ENCODE peak calls at places on chromosomes 7 and 10, in eight cellular contexts. C is upper lobe of left lung; U is body of pancreas; R is fibroblast of pulmonary artery; Q is esophagus squamous epithelium; P is astrocyte of the cerebellum; E is MCF 10A; I is CD4-positive, alpha-beta T cell. Z is an unnamed sample.

GRCh38 chr10:100831742-100832141 is 81.0 kb upstream of the SLF2 start:
- DNase-seq in E (no peak), I (no peak), C (no peak), R (no peak), U (no peak), P (no peak), Q (no peak), Z (no peak)

GRCh38 chr7:151088856-151089699 is 2.8 kb downstream of the AGAP3 start:
- DNase-seq in E (peak), Q (peak), U (peak), R (peak), I (no peak), C (peak), P (no peak), Z (no peak)

GRCh38 chr10:130487562-130487961 is 351.4 kb downstream of the GLRX3 start:
- DNase-seq in Q (no peak), I (no peak), R (no peak), C (no peak), U (no peak), P (no peak), E (no peak), Z (no peak)

GRCh38 chr10:47081264-47081663 is 170.0 kb downstream of the PTPN20 start:
- DNase-seq in P (no peak), C (no peak), E (no peak), I (peak), R (no peak), U (no peak), Q (no peak), Z (no peak)

GRCh38 chr10:75181073-75181472 is 29.5 kb upstream of the VDAC2 start:
- DNase-seq in R (no peak), P (no peak), E (no peak), I (no peak), C (no peak), U (no peak), Q (no peak), Z (no peak)

GRCh38 chr7:100358857-100359212 is 918 bp downstream of the PILRB start:
- DNase-seq in R (no peak), C (no peak), Q (no peak), I (no peak), P (no peak), E (no peak), U (no peak), Z (no peak)

GRCh38 chr7:11950281-11950680 is 118.3 kb upstream of the THSD7A start:
- DNase-seq in P (no peak), C (peak), R (no peak), E (no peak), Q (no peak), I (no peak), U (no peak), Z (no peak)

GRCh38 chr7:99094369-99094768 is 49.5 kb downstream of the SMURF1 start:
- DNase-seq in E (no peak), U (no peak), R (no peak), Q (no peak), P (no peak), I (no peak), C (no peak), Z (no peak)

GRCh38 chr10:125159932-125160855 is at the start of gene CTBP2:
- DNase-seq in C (peak), U (peak), I (no peak), E (peak), P (no peak), Q (no peak), R (peak), Z (no peak)

GRCh38 chr10:103102195-103102594 is 90.9 kb downstream of the NT5C2 start:
- DNase-seq in R (no peak), Q (no peak), I (no peak), E (no peak), U (no peak), P (no peak), C (no peak), Z (no peak)

GRCh38 chr10:27242951-27243551 is 2.5 kb upstream of the ACBD5 start:
- DNase-seq in U (peak), C (peak), E (peak), Q (peak), I (peak), P (no peak), R (peak), Z (no peak)

GRCh38 chr10:27446091-27446918 is 57.8 kb upstream of the RAB18 start:
- DNase-seq in R (peak), Q (no peak), P (no peak), I (no peak), E (peak), C (no peak), U (no peak), Z (no peak)

GRCh38 chr10:120138689-120139088 is 246.2 kb downstream of the SEC23IP start:
- DNase-seq in P (no peak), C (no peak), R (no peak), Q (no peak), E (no peak), U (no peak), I (no peak), Z (no peak)

GRCh38 chr7:2432910-2433712 is 29.7 kb downstream of the CHST12 start:
- DNase-seq in U (no peak), R (no peak), I (no peak), P (no peak), E (no peak), C (peak), Q (no peak), Z (no peak)

GRCh38 chr7:1343551-1343950 is 110.9 kb downstream of the UNCX start:
- DNase-seq in R (no peak), P (no peak), E (no peak), C (peak), U (no peak), Q (no peak), I (no peak), Z (no peak)

GRCh38 chr7:102286237-102287081 is at the start of gene SH2B2:
- DNase-seq in E (peak), R (peak), Q (no peak), P (no peak), U (peak), C (peak), I (peak), Z (no peak)

GRCh38 chr10:77079902-77080301 is 557.7 kb downstream of the KCNMA1 start:
- DNase-seq in U (no peak), C (no peak), R (no peak), E (no peak), Q (no peak), I (no peak), P (no peak), Z (no peak)

GRCh38 chr7:43868681-43869017 is 668 bp downstream of the MRPS24 start:
- DNase-seq in Q (no peak), R (no peak), C (no peak), I (no peak), U (no peak), E (no peak), P (no peak), Z (no peak)

GRCh38 chr7:106423111-106423510 is 138.3 kb upstream of the NAMPT start:
- DNase-seq in E (no peak), P (no peak), C (no peak), U (no peak), Q (no peak), I (no peak), R (no peak), Z (no peak)

GRCh38 chr7:130494480-130494879 is 2.6 kb downstream of the MEST start:
- DNase-seq in C (no peak), E (no peak), P (no peak), I (no peak), U (no peak), Q (no peak), R (no peak), Z (no peak)

GRCh38 chr10:97571622-97572021 is 957 bp upstream of the ANKRD2 start:
- DNase-seq in I (no peak), Q (no peak), R (no peak), P (no peak), U (no peak), E (peak), C (no peak), Z (no peak)

GRCh38 chr10:13053794-13054462 is 46.0 kb upstream of the OPTN start:
- DNase-seq in I (no peak), Q (no peak), U (peak), R (no peak), C (no peak), P (no peak), E (no peak), Z (no peak)

GRCh38 chr7:67654622-67655021 is 658.0 kb downstream of the TYW1 start:
- DNase-seq in I (no peak), U (no peak), Q (no peak), P (no peak), E (no peak), C (no peak), R (no peak), Z (no peak)

GRCh38 chr7:20035279-20035875 is 181.8 kb downstream of the MACC1 start:
- DNase-seq in U (no peak), Q (no peak), R (no peak), E (no peak), C (peak), P (no peak), I (no peak), Z (no peak)

GRCh38 chr7:131106681-131107342 is 220.9 kb upstream of the MKLN1 start:
- DNase-seq in U (no peak), E (peak), P (no peak), Q (no peak), R (peak), C (peak), I (peak), Z (no peak)

GRCh38 chr10:97263971-97264370 is 28.5 kb downstream of the ARHGAP19 start:
- DNase-seq in I (no peak), P (no peak), Q (no peak), C (no peak), R (no peak), E (no peak), U (no peak), Z (no peak)

GRCh38 chr10:86138551-86139065 is 228.0 kb downstream of the GRID1 start:
- DNase-seq in R (no peak), I (no peak), E (no peak), Q (no peak), U (no peak), P (no peak), C (no peak), Z (no peak)

GRCh38 chr10:86137561-86137960 is 229.0 kb downstream of the GRID1 start:
- DNase-seq in Q (no peak), E (no peak), I (no peak), C (no peak), P (no peak), U (no peak), R (no peak), Z (no peak)

GRCh38 chr10:86135191-86135590 is 231.4 kb downstream of the GRID1 start:
- DNase-seq in R (no peak), E (no peak), P (no peak), C (no peak), U (no peak), I (no peak), Q (no peak), Z (no peak)

GRCh38 chr10:86141896-86142295 is 224.7 kb downstream of the GRID1 start:
- DNase-seq in R (no peak), U (no peak), C (no peak), E (no peak), P (no peak), Q (no peak), I (no peak), Z (no peak)

GRCh38 chr10:86139066-86139657 is 227.4 kb downstream of the GRID1 start:
- DNase-seq in R (no peak), P (no peak), E (peak), I (no peak), U (peak), C (no peak), Q (no peak), Z (no peak)
- TF ChIP-seq CTCF in R (no peak), P (no peak), E (peak), I (no peak), U (peak), C (peak), Q (no peak), Z (peak)

DNA sequence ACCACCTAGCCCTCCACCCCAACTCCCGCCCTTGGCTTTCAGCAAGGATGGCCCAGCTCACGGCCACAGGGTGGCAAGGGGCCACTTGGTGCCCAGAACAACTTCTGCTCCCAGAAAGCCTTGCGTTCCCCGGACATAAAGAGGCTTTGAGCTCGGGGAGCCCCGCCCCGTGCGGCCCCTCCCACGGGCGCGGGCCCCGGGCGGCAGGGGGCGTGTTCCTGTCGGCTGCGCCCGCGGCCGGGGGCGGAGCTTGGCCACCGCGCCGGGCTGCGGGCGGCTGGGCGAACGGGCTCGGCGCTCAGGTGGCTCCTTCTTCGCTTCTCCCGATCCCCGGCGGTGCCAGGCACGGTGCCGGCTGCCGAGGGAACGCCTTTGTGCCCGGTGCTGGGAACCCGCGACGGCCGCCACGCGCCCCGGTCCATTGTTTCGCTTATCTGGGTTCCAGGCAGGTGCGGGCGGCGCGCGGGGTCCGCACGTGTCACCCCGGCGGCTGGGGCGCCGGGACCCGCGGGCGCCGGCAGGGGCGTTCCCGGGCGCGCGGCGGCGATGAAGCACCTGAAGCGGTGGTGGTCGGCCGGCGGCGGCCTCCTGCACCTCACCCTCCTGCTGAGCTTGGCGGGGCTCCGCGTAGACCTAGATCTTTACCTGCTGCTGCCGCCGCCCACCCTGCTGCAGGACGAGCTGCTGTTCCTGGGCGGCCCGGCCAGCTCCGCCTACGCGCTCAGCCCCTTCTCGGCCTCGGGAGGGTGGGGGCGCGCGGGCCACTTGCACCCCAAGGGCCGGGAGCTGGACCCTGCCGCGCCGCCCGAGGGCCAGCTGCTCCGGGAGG is at the start of gene NFE2L3:
- DNase-seq in P (peak), Q (peak), R (peak), C (peak), E (peak), U (peak), I (peak), Z (peak)
- TF ChIP-seq CTCF in P (no peak), Q (peak), R (no peak), C (peak), E (no peak), U (no peak), I (no peak), Z (peak)

GRCh38 chr7:7239346-7239745 is 57.0 kb downstream of the C1GALT1 start:
- DNase-seq in P (no peak), Q (no peak), U (no peak), E (no peak), C (no peak), R (no peak), I (no peak), Z (no peak)
- TF ChIP-seq CTCF in P (no peak), Q (no peak), U (no peak), E (no peak), C (no peak), R (no peak), I (no peak), Z (no peak)

DNA sequence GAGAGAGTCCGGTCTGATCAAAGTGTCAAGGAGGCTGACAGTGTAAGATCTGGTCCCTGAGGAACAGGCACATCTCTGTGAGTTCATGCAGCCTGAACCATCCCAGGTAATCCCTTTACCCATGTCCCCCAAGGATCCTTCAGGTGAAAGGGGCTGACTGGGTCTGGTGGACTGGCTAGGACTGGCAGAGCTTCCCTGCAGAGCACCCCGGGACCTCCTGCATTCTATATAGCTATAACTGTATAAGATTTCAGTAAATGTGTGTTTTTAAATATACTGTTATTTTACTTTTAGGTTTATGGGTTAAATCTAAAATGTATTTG is 246.8 kb downstream of the ELMO1 start:
- DNase-seq in C (no peak), U (no peak), E (no peak), I (no peak), Q (no peak), R (no peak), P (no peak), Z (no peak)
- TF ChIP-seq CTCF in C (no peak), U (no peak), E (no peak), I (peak), Q (no peak), R (no peak), P (no peak), Z (no peak)

DNA sequence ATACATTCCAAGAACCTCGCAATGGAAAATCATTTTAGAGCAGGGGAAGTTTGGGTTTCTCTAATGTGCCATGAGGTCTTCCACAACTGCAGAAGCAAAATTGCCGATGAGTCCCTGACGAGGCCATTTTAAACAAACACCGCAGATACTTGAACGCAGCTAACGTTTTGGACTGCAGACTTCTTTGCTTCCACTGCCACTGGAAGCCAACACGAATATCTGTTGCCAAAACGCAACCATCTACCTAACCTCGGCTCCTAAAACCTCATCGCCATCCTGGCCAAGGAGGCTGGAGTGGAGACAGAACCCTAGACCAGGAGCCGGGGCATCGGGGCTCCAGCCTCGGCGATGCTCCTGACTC is 528 bp downstream of the WDR91 start:
- DNase-seq in Q (no peak), I (no peak), P (no peak), R (peak), C (no peak), U (no peak), E (no peak), Z (no peak)
- TF ChIP-seq CTCF in Q (no peak), I (no peak), P (no peak), R (no peak), C (no peak), U (no peak), E (no peak), Z (no peak)

GRCh38 chr7:103446046-103446520 is at the start of gene SLC26A5:
- DNase-seq in C (peak), I (no peak), E (no peak), P (no peak), U (peak), Q (no peak), R (no peak), Z (no peak)

GRCh38 chr7:103445228-103446020 is 583 bp downstream of the SLC26A5 start:
- DNase-seq in R (peak), C (peak), Q (no peak), I (no peak), P (no peak), U (no peak), E (no peak), Z (no peak)

DNA sequence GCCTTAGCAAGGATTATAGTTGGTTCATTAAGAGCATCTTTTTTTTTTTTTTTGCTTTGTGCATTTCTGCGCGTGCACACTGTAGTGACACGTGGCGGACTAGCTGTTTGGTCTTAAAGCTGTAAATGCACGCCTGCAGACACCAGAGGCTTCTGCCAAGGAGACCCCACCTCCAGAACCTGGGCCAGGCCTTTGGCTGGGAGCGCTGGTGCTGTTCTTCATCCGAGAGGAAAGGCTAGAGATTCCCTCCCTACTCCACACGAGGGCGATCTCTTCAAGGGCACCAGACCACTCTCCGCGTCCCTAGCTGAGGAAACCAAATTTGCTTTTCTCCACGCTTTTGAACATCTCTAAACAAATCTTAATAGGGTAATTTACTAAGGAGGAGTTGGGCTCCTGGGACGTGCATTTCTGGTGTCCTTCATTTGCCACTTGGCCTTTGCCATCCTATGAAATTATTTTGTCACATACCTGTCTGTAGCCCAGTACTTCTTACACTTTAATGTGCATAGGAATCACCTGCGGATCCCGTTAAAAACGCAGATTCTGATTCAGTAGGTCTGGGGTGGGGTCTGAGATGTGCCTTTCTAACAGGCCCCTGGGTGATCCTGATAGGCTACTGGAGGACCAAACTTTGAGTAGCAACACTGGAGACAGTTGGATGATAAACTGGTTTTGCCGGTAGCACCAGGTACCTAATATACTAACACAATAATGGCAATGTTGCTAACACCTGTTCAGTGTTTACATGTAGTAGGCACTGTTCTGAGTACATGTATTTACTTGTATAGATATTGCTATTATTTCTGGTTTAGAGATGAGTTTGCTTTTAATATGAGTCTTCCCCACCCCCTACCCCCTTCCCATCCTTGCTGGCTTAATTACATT is 1.3 kb upstream of the SLC26A5 start:
- DNase-seq in E (peak), P (peak), Q (no peak), R (peak), I (peak), U (peak), C (no peak), Z (peak)
- TF ChIP-seq CTCF in E (peak), P (peak), Q (peak), R (peak), I (peak), U (peak), C (peak), Z (peak)

GRCh38 chr10:90865400-90865799 is 6.4 kb upstream of the RPP30 start:
- DNase-seq in E (no peak), R (peak), I (no peak), Q (no peak), P (no peak), C (no peak), U (no peak), Z (no peak)
- TF ChIP-seq CTCF in E (peak), R (peak), I (no peak), Q (no peak), P (peak), C (no peak), U (peak), Z (peak)

DNA sequence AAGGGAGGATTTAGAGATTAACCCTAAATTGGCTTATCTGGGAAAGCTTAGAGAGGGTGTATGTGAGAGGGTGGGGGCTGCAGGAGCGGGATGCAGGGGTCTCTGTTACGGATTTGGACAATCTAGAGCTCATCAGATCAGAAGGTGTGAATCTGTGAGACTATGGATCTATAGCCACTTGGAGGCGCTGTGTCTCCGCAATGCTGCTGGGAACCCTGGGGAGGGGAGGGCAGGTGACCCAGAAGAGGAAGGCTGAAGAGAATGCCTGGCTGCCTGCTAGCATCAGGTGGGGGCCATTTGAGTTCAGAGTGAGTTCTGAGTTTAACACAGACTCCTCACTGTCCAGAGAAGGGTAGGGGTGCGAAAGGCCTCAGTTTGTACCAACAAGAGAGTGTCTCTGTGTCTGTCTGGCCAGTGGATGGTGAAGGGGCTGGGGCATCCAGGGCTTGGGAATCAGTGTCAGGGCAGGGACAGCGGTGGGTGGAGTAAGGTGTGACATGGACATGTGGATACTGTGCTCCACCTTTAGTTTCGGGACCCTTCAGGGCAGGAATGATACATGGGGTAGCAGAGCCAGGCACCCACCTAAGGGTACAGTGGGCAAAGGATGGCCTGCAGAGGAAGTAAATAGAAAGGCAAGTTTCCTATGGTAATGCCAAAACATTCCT is 187.3 kb upstream of the PRSS58 start:
- DNase-seq in I (peak), E (no peak), U (no peak), R (no peak), P (no peak), C (no peak), Q (no peak), Z (peak)
- TF ChIP-seq CTCF in I (no peak), E (no peak), U (no peak), R (peak), P (peak), C (no peak), Q (no peak), Z (peak)

GRCh38 chr10:131487822-131488221 is 176.3 kb upstream of the TCERG1L start:
- DNase-seq in C (no peak), E (no peak), Q (no peak), P (no peak), R (no peak), I (no peak), U (no peak), Z (no peak)
- TF ChIP-seq CTCF in C (no peak), E (no peak), Q (no peak), P (no peak), R (no peak), I (no peak), U (no peak), Z (no peak)